ENCODE peak calls at places on chromosome 2, in seven cellular contexts. E is mesendoderm, D is H9, I is IMR-90, J is mesenchymal stem cell, M is trophoblast cell, B is H1. S is an unnamed sample.

GRCh38 chr2:120161190-120161589 is 62.0 kb downstream of the TMEM185B start:
- DNase-seq in J (peak; percentile 74), D (no peak), I (peak; percentile 52), M (no peak), E (no peak), B (no peak), S (no peak)

GRCh38 chr2:86783615-86784339 is 6.9 kb downstream of the CD8A start:
- DNase-seq in D (no peak), M (no peak), I (no peak), E (no peak), B (no peak), J (no peak), S (no peak)

GRCh38 chr2:164620873-164621760 is at the start of gene GRB14:
- DNase-seq in I (no peak), M (peak; percentile 18), E (peak; percentile 93), J (peak; percentile 19), B (peak; percentile 84), D (peak; percentile 92), S (no peak)

GRCh38 chr2:163266772-163267171 is 428.2 kb upstream of the KCNH7 start:
- DNase-seq in M (peak; percentile 39), I (peak; percentile 81), J (peak; percentile 63), E (no peak), B (no peak), D (no peak), S (no peak)

GRCh38 chr2:25982273-25982967 is at the start of gene KIF3C:
- DNase-seq in M (peak; percentile 41), I (peak; percentile 42), J (peak; percentile 71), B (peak; percentile 89), E (peak; percentile 90), D (peak; percentile 96), S (peak; percentile 72)

GRCh38 chr2:229154381-229154780 is 116.7 kb downstream of the PID1 start:
- DNase-seq in I (peak; percentile 14), J (no peak), D (no peak), E (no peak), B (no peak), M (peak; percentile 89), S (no peak)

GRCh38 chr2:236823976-236824375 is 254.4 kb downstream of the ACKR3 start:
- DNase-seq in M (no peak), I (no peak), B (no peak), D (no peak), E (peak; percentile 42), J (no peak), S (no peak)

GRCh38 chr2:168851674-168852320 is 38.4 kb downstream of the SPC25 start:
- DNase-seq in J (peak; percentile 37), B (no peak), M (peak; percentile 40), I (peak; percentile 84), E (no peak), D (no peak), S (no peak)

GRCh38 chr2:234363011-234363487 is 133.8 kb downstream of the ARL4C start:
- DNase-seq in E (peak; percentile 98), D (peak; percentile 91), B (no peak), M (peak; percentile 22), J (peak; percentile 46), I (no peak), S (peak; percentile 67)

GRCh38 chr2:40348665-40349064 is 103.2 kb downstream of the SLC8A1 start:
- DNase-seq in I (peak; percentile 88), B (no peak), D (no peak), J (peak; percentile 75), M (no peak), E (no peak), S (no peak)

GRCh38 chr2:188292446-188293239 is 969 bp downstream of the GULP1 start:
- DNase-seq in E (peak; percentile 94), B (peak; percentile 88), I (peak; percentile 86), M (peak; percentile 83), J (peak; percentile 94), D (peak; percentile 86), S (peak; percentile 77)

GRCh38 chr2:25700221-25700660 is 26.9 kb upstream of the DTNB start:
- DNase-seq in B (no peak), J (peak; percentile 42), E (peak; percentile 32), D (peak; percentile 39), M (no peak), I (peak; percentile 59), S (no peak)

GRCh38 chr2:61179701-61180639 is 18.0 kb downstream of the C2orf74 start:
- DNase-seq in E (no peak), B (no peak), I (peak; percentile 77), M (no peak), J (peak; percentile 64), D (no peak), S (no peak)

GRCh38 chr2:98893871-98894270 is 42.2 kb downstream of the CRACDL start:
- DNase-seq in M (no peak), B (no peak), E (no peak), I (no peak), D (peak; percentile 22), J (no peak), S (no peak)

GRCh38 chr2:4937550-4937949 is 754.6 kb upstream of the SOX11 start:
- DNase-seq in M (no peak), E (peak; percentile 40), D (no peak), I (no peak), B (no peak), J (peak; percentile 62), S (no peak)

GRCh38 chr2:164910091-164910899 is 45.0 kb downstream of the SLC38A11 start:
- DNase-seq in D (no peak), I (peak; percentile 77), J (peak; percentile 75), B (no peak), M (peak; percentile 84), E (peak; percentile 63), S (no peak)

GRCh38 chr2:218908721-218909619 is 28.3 kb downstream of the WNT10A start:
- DNase-seq in I (peak; percentile 71), D (peak; percentile 97), E (peak; percentile 95), B (peak; percentile 96), M (peak; percentile 98), J (peak; percentile 75), S (peak; percentile 86)

GRCh38 chr2:53536583-53537361 is 230.8 kb upstream of the CHAC2 start:
- DNase-seq in I (no peak), M (no peak), D (no peak), B (no peak), J (no peak), E (no peak), S (no peak)

GRCh38 chr2:136235451-136236418 is 117.8 kb upstream of the CXCR4 start:
- DNase-seq in M (no peak), B (no peak), E (peak; percentile 75), I (peak; percentile 3), J (no peak), D (no peak), S (no peak)

GRCh38 chr2:60463249-60463648 is 90.2 kb downstream of the BCL11A start:
- DNase-seq in B (no peak), J (no peak), D (no peak), M (no peak), I (peak; percentile 48), E (no peak), S (no peak)

GRCh38 chr2:224492531-224492930 is 90.6 kb upstream of the FAM124B start:
- DNase-seq in B (no peak), I (no peak), D (no peak), E (no peak), M (no peak), J (no peak), S (no peak)

GRCh38 chr2:161250864-161251436 is 57.3 kb upstream of the PSMD14 start:
- DNase-seq in J (peak; percentile 52), M (peak; percentile 53), B (no peak), I (peak; percentile 37), D (peak; percentile 43), E (peak; percentile 92), S (no peak)

DNA sequence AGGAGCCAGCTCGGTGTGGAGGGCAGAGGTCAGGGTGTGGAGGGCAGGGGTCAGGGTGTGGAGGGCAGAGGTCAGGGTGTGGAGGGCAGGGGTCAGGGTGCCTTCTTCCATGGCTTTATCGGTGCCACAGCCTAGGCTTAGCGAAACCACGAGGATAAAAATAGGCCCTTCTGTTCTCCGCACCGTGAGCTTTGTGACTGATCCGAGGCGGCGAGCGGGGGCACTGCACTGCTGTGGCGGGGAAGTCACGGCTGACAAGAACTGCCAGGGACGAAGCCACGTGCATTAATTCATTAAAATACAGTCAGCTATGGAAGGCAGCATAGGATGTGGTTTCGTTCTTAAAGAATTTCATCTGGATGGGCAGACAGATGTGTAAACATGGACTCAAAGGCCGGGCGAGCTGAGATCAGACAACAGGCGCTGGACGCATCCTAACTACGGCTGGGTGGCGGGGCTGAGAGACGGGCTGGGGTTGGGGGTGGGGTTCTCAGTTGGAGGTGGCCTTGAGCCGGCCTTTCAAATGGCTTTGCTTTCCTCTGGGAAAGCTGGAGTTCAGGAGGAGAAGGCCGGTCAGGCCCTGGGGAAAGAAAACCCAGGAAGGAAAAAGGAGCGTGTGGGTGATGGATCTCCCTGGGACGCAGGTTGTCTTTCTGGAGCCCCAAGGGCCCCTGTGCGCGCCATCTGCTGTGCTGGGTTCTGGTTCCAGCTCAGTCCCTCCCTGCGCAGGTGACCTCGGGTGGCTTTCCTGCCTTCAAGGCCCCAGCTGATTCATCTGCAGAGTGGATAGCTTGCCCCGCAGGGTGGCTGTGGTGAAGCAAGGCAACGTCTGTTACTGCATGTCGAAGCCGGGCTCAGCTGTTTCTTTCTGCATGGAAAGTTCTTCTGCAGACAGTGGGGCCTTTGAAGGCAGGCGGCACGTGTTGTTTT is 973 bp upstream of the ALLC start:
- DNase-seq in I (peak; percentile 7), B (no peak), D (peak; percentile 39), J (peak; percentile 59), M (no peak), E (peak; percentile 37), S (no peak)
- H3K18ac ChIP-seq in I (no peak overlapping the region), B (peak overlapping the region; percentile 53), D (no peak overlapping the region), J (no peak overlapping the region), M (no peak overlapping the region), E (no peak overlapping the region), S (peak overlapping the region; percentile 80)

GRCh38 chr2:43203373-43203772 is 23.0 kb downstream of the ZFP36L2 start:
- DNase-seq in B (no peak), E (no peak), J (no peak), M (no peak), I (no peak), D (no peak), S (no peak)

GRCh38 chr2:43201016-43201415 is 25.4 kb downstream of the ZFP36L2 start:
- DNase-seq in I (no peak), J (no peak), E (no peak), D (no peak), B (no peak), M (no peak), S (no peak)

GRCh38 chr2:43202289-43202688 is 24.1 kb downstream of the ZFP36L2 start:
- DNase-seq in E (no peak), J (no peak), B (no peak), D (no peak), M (no peak), I (no peak), S (no peak)

GRCh38 chr2:43199492-43200481 is 26.6 kb downstream of the ZFP36L2 start:
- DNase-seq in J (peak; percentile 24), E (peak; percentile 83), M (peak; percentile 94), D (peak; percentile 51), B (no peak), I (peak; percentile 15), S (no peak)

GRCh38 chr2:43201497-43201896 is 24.9 kb downstream of the ZFP36L2 start:
- DNase-seq in I (no peak), M (no peak), E (no peak), B (no peak), J (no peak), D (no peak), S (no peak)
- H2BK5ac ChIP-seq in I (no peak overlapping the region), M (no peak overlapping the region), E (no peak overlapping the region), B (no peak overlapping the region), J (no peak overlapping the region), D (no peak overlapping the region), S (peak overlapping the region; percentile 15)

GRCh38 chr2:100197643-100198153 is 55.3 kb upstream of the AFF3 start:
- DNase-seq in I (peak; percentile 46), M (no peak), B (peak; percentile 69), D (peak; percentile 65), J (peak; percentile 73), E (peak; percentile 74), S (peak; percentile 36)
- H3K18ac ChIP-seq in I (peak overlapping the region; percentile 4), M (no peak overlapping the region), B (peak overlapping the region; percentile 72), D (no peak overlapping the region), J (peak overlapping the region; percentile 87), E (no peak overlapping the region), S (peak overlapping the region; percentile 22)

GRCh38 chr2:200305797-200306718 is at the start of gene SPATS2L:
- DNase-seq in B (peak; percentile 69), I (peak; percentile 86), D (peak; percentile 65), M (peak; percentile 41), E (peak; percentile 86), J (peak; percentile 88), S (peak; percentile 45)
- H2BK5ac ChIP-seq in B (peak within 1 kb of the TSS; percentile 92), I (peak within 1 kb of the TSS; percentile 93), D (peak within 1 kb of the TSS; percentile 82), M (peak within 1 kb of the TSS; percentile 98), E (peak within 1 kb of the TSS; percentile 96), J (peak within 1 kb of the TSS; percentile 94), S (peak within 1 kb of the TSS; percentile 67)